ENCODE peak calls at places on chromosomes 7 and 10, in ten cellular contexts. One of them, this sample, is unnamed.
A peak's percentile ranks its signal among the peaks of the same experiment; 100 is the strongest.

GRCh38 chr10:103868200-103868599 is 12.8 kb upstream of the SH3PXD2A start:
- DNase-seq in erythroblast: no peak
- DNase-seq in tibial artery: no peak
- DNase-seq in stimulated activated naive CD8-positive, alpha-beta T cell treated with anti-CD3 and anti-CD28 coated beads, Interleukin-15, amount 100 ng/mL, for 72 hours: no peak
- DNase-seq in NCI-H1105 treated with DMSO at 0.1 percent for 48 hours: no peak
- DNase-seq in testis: no peak
- DNase-seq in EH: no peak
- DNase-seq in non-pigmented ciliary epithelial cell: no peak
- DNase-seq in posterior vena cava: no peak
- DNase-seq in progenitor cell of endocrine pancreas: no peak
- DNase-seq in this sample: no peak

GRCh38 chr10:13637303-13637856 is 50.6 kb downstream of the PRPF18 start:
- DNase-seq in posterior vena cava: no peak
- DNase-seq in erythroblast: no peak
- DNase-seq in progenitor cell of endocrine pancreas: no peak
- DNase-seq in EH: peak; percentile 16
- DNase-seq in non-pigmented ciliary epithelial cell: no peak
- DNase-seq in tibial artery: no peak
- DNase-seq in testis: no peak
- DNase-seq in stimulated activated naive CD8-positive, alpha-beta T cell treated with anti-CD3 and anti-CD28 coated beads, Interleukin-15, amount 100 ng/mL, for 72 hours: no peak
- DNase-seq in NCI-H1105 treated with DMSO at 0.1 percent for 48 hours: no peak
- DNase-seq in this sample: no peak

GRCh38 chr7:44307301-44307900 is 18.0 kb downstream of the CAMK2B start:
- DNase-seq in posterior vena cava: peak; percentile 42
- DNase-seq in non-pigmented ciliary epithelial cell: no peak
- DNase-seq in progenitor cell of endocrine pancreas: no peak
- DNase-seq in erythroblast: peak; percentile 15
- DNase-seq in stimulated activated naive CD8-positive, alpha-beta T cell treated with anti-CD3 and anti-CD28 coated beads, Interleukin-15, amount 100 ng/mL, for 72 hours: no peak
- DNase-seq in tibial artery: no peak
- DNase-seq in EH: peak; percentile 82
- DNase-seq in testis: peak; percentile 5
- DNase-seq in NCI-H1105 treated with DMSO at 0.1 percent for 48 hours: peak; percentile 48
- DNase-seq in this sample: no peak

GRCh38 chr10:131204406-131205152 is 106.9 kb downstream of the TCERG1L start:
- DNase-seq in erythroblast: no peak
- DNase-seq in EH: no peak
- DNase-seq in stimulated activated naive CD8-positive, alpha-beta T cell treated with anti-CD3 and anti-CD28 coated beads, Interleukin-15, amount 100 ng/mL, for 72 hours: no peak
- DNase-seq in progenitor cell of endocrine pancreas: no peak
- DNase-seq in NCI-H1105 treated with DMSO at 0.1 percent for 48 hours: no peak
- DNase-seq in tibial artery: no peak
- DNase-seq in testis: peak; percentile 6
- DNase-seq in posterior vena cava: peak; percentile 57
- DNase-seq in non-pigmented ciliary epithelial cell: no peak
- DNase-seq in this sample: no peak

GRCh38 chr10:91683976-91684375 is 51.1 kb upstream of the PPP1R3C start:
- DNase-seq in non-pigmented ciliary epithelial cell: peak; percentile 76
- DNase-seq in tibial artery: no peak
- DNase-seq in testis: no peak
- DNase-seq in stimulated activated naive CD8-positive, alpha-beta T cell treated with anti-CD3 and anti-CD28 coated beads, Interleukin-15, amount 100 ng/mL, for 72 hours: no peak
- DNase-seq in progenitor cell of endocrine pancreas: no peak
- DNase-seq in EH: peak; percentile 81
- DNase-seq in erythroblast: no peak
- DNase-seq in posterior vena cava: no peak
- DNase-seq in NCI-H1105 treated with DMSO at 0.1 percent for 48 hours: no peak
- DNase-seq in this sample: no peak

GRCh38 chr10:93542358-93542791 is 24.1 kb upstream of the FFAR4 start:
- DNase-seq in non-pigmented ciliary epithelial cell: no peak
- DNase-seq in stimulated activated naive CD8-positive, alpha-beta T cell treated with anti-CD3 and anti-CD28 coated beads, Interleukin-15, amount 100 ng/mL, for 72 hours: no peak
- DNase-seq in NCI-H1105 treated with DMSO at 0.1 percent for 48 hours: peak; percentile 72
- DNase-seq in testis: peak; percentile 31
- DNase-seq in EH: peak; percentile 34
- DNase-seq in posterior vena cava: peak; percentile 83
- DNase-seq in progenitor cell of endocrine pancreas: no peak
- DNase-seq in tibial artery: no peak
- DNase-seq in erythroblast: no peak
- DNase-seq in this sample: no peak

GRCh38 chr7:19560111-19560883 is 148.5 kb downstream of the POLR1F start:
- DNase-seq in tibial artery: no peak
- DNase-seq in NCI-H1105 treated with DMSO at 0.1 percent for 48 hours: no peak
- DNase-seq in erythroblast: no peak
- DNase-seq in progenitor cell of endocrine pancreas: no peak
- DNase-seq in stimulated activated naive CD8-positive, alpha-beta T cell treated with anti-CD3 and anti-CD28 coated beads, Interleukin-15, amount 100 ng/mL, for 72 hours: no peak
- DNase-seq in posterior vena cava: no peak
- DNase-seq in non-pigmented ciliary epithelial cell: peak; percentile 90
- DNase-seq in EH: peak; percentile 20
- DNase-seq in testis: no peak
- DNase-seq in this sample: no peak

GRCh38 chr7:99407849-99408346 is 499 bp downstream of the PDAP1 start:
- DNase-seq in non-pigmented ciliary epithelial cell: peak; percentile 40
- DNase-seq in EH: peak; percentile 87
- DNase-seq in progenitor cell of endocrine pancreas: no peak
- DNase-seq in testis: peak; percentile 42
- DNase-seq in stimulated activated naive CD8-positive, alpha-beta T cell treated with anti-CD3 and anti-CD28 coated beads, Interleukin-15, amount 100 ng/mL, for 72 hours: no peak
- DNase-seq in tibial artery: peak; percentile 71
- DNase-seq in erythroblast: peak; percentile 80
- DNase-seq in posterior vena cava: peak; percentile 95
- DNase-seq in NCI-H1105 treated with DMSO at 0.1 percent for 48 hours: peak; percentile 28
- DNase-seq in this sample: no peak

GRCh38 chr10:77970869-77971803 is 44.6 kb upstream of the DLG5 start:
- DNase-seq in non-pigmented ciliary epithelial cell: peak; percentile 72
- DNase-seq in stimulated activated naive CD8-positive, alpha-beta T cell treated with anti-CD3 and anti-CD28 coated beads, Interleukin-15, amount 100 ng/mL, for 72 hours: no peak
- DNase-seq in progenitor cell of endocrine pancreas: no peak
- DNase-seq in testis: peak; percentile 87
- DNase-seq in EH: peak; percentile 99
- DNase-seq in posterior vena cava: peak; percentile 85
- DNase-seq in erythroblast: peak; percentile 11
- DNase-seq in tibial artery: peak; percentile 90
- DNase-seq in NCI-H1105 treated with DMSO at 0.1 percent for 48 hours: no peak
- DNase-seq in this sample: no peak

GRCh38 chr10:124225468-124226270 is 132.3 kb upstream of the CHST15 start:
- DNase-seq in testis: no peak
- DNase-seq in tibial artery: no peak
- DNase-seq in NCI-H1105 treated with DMSO at 0.1 percent for 48 hours: no peak
- DNase-seq in stimulated activated naive CD8-positive, alpha-beta T cell treated with anti-CD3 and anti-CD28 coated beads, Interleukin-15, amount 100 ng/mL, for 72 hours: peak; percentile 72
- DNase-seq in posterior vena cava: no peak
- DNase-seq in progenitor cell of endocrine pancreas: no peak
- DNase-seq in erythroblast: peak; percentile 71
- DNase-seq in EH: no peak
- DNase-seq in non-pigmented ciliary epithelial cell: no peak
- DNase-seq in this sample: peak; percentile 58

GRCh38 chr7:29957921-29958320 is 31.7 kb downstream of the SCRN1 start:
- DNase-seq in tibial artery: no peak
- DNase-seq in NCI-H1105 treated with DMSO at 0.1 percent for 48 hours: peak; percentile 30
- DNase-seq in stimulated activated naive CD8-positive, alpha-beta T cell treated with anti-CD3 and anti-CD28 coated beads, Interleukin-15, amount 100 ng/mL, for 72 hours: no peak
- DNase-seq in testis: no peak
- DNase-seq in erythroblast: no peak
- DNase-seq in EH: no peak
- DNase-seq in non-pigmented ciliary epithelial cell: no peak
- DNase-seq in progenitor cell of endocrine pancreas: no peak
- DNase-seq in posterior vena cava: no peak
- DNase-seq in this sample: no peak

GRCh38 chr10:43756343-43756742 is 107.7 kb upstream of the ZNF32 start:
- DNase-seq in non-pigmented ciliary epithelial cell: no peak
- DNase-seq in EH: no peak
- DNase-seq in posterior vena cava: no peak
- DNase-seq in erythroblast: no peak
- DNase-seq in tibial artery: no peak
- DNase-seq in NCI-H1105 treated with DMSO at 0.1 percent for 48 hours: no peak
- DNase-seq in stimulated activated naive CD8-positive, alpha-beta T cell treated with anti-CD3 and anti-CD28 coated beads, Interleukin-15, amount 100 ng/mL, for 72 hours: no peak
- DNase-seq in testis: peak; percentile 70
- DNase-seq in progenitor cell of endocrine pancreas: no peak
- DNase-seq in this sample: no peak

GRCh38 chr10:92822060-92822634 is 26.2 kb upstream of the EXOC6 start:
- DNase-seq in erythroblast: peak; percentile 56
- DNase-seq in testis: no peak
- DNase-seq in posterior vena cava: no peak
- DNase-seq in tibial artery: no peak
- DNase-seq in non-pigmented ciliary epithelial cell: peak; percentile 77
- DNase-seq in EH: peak; percentile 90
- DNase-seq in NCI-H1105 treated with DMSO at 0.1 percent for 48 hours: no peak
- DNase-seq in stimulated activated naive CD8-positive, alpha-beta T cell treated with anti-CD3 and anti-CD28 coated beads, Interleukin-15, amount 100 ng/mL, for 72 hours: no peak
- DNase-seq in progenitor cell of endocrine pancreas: no peak
- DNase-seq in this sample: no peak

GRCh38 chr7:155457544-155458316 is at the start of gene EN2:
- DNase-seq in testis: no peak
- DNase-seq in posterior vena cava: peak; percentile 82
- DNase-seq in stimulated activated naive CD8-positive, alpha-beta T cell treated with anti-CD3 and anti-CD28 coated beads, Interleukin-15, amount 100 ng/mL, for 72 hours: no peak
- DNase-seq in erythroblast: no peak
- DNase-seq in EH: no peak
- DNase-seq in NCI-H1105 treated with DMSO at 0.1 percent for 48 hours: peak; percentile 5
- DNase-seq in non-pigmented ciliary epithelial cell: no peak
- DNase-seq in tibial artery: no peak
- DNase-seq in progenitor cell of endocrine pancreas: no peak
- DNase-seq in this sample: no peak

GRCh38 chr10:88032566-88032965 is 169.1 kb downstream of the PTEN start:
- DNase-seq in NCI-H1105 treated with DMSO at 0.1 percent for 48 hours: no peak
- DNase-seq in posterior vena cava: no peak
- DNase-seq in EH: peak; percentile 85
- DNase-seq in erythroblast: no peak
- DNase-seq in testis: no peak
- DNase-seq in non-pigmented ciliary epithelial cell: no peak
- DNase-seq in stimulated activated naive CD8-positive, alpha-beta T cell treated with anti-CD3 and anti-CD28 coated beads, Interleukin-15, amount 100 ng/mL, for 72 hours: no peak
- DNase-seq in tibial artery: no peak
- DNase-seq in progenitor cell of endocrine pancreas: no peak
- DNase-seq in this sample: no peak

GRCh38 chr7:45230611-45231165 is 73.1 kb downstream of the RAMP3 start:
- DNase-seq in tibial artery: no peak
- DNase-seq in posterior vena cava: no peak
- DNase-seq in stimulated activated naive CD8-positive, alpha-beta T cell treated with anti-CD3 and anti-CD28 coated beads, Interleukin-15, amount 100 ng/mL, for 72 hours: no peak
- DNase-seq in NCI-H1105 treated with DMSO at 0.1 percent for 48 hours: no peak
- DNase-seq in testis: no peak
- DNase-seq in erythroblast: no peak
- DNase-seq in non-pigmented ciliary epithelial cell: no peak
- DNase-seq in EH: no peak
- DNase-seq in progenitor cell of endocrine pancreas: no peak
- DNase-seq in this sample: no peak

GRCh38 chr10:16597656-16598055 is 76.0 kb upstream of the C1QL3 start:
- DNase-seq in progenitor cell of endocrine pancreas: no peak
- DNase-seq in EH: peak; percentile 9
- DNase-seq in tibial artery: no peak
- DNase-seq in erythroblast: no peak
- DNase-seq in NCI-H1105 treated with DMSO at 0.1 percent for 48 hours: no peak
- DNase-seq in stimulated activated naive CD8-positive, alpha-beta T cell treated with anti-CD3 and anti-CD28 coated beads, Interleukin-15, amount 100 ng/mL, for 72 hours: no peak
- DNase-seq in posterior vena cava: no peak
- DNase-seq in testis: no peak
- DNase-seq in non-pigmented ciliary epithelial cell: peak; percentile 42
- DNase-seq in this sample: no peak

GRCh38 chr7:77428777-77429231 is 12.7 kb upstream of the GSAP start:
- DNase-seq in stimulated activated naive CD8-positive, alpha-beta T cell treated with anti-CD3 and anti-CD28 coated beads, Interleukin-15, amount 100 ng/mL, for 72 hours: no peak
- DNase-seq in erythroblast: no peak
- DNase-seq in testis: no peak
- DNase-seq in NCI-H1105 treated with DMSO at 0.1 percent for 48 hours: no peak
- DNase-seq in progenitor cell of endocrine pancreas: no peak
- DNase-seq in tibial artery: peak; percentile 38
- DNase-seq in EH: no peak
- DNase-seq in non-pigmented ciliary epithelial cell: no peak
- DNase-seq in posterior vena cava: no peak
- DNase-seq in this sample: no peak

GRCh38 chr7:78039791-78040776 is 241.5 kb downstream of the PHTF2 start:
- DNase-seq in non-pigmented ciliary epithelial cell: no peak
- DNase-seq in tibial artery: peak; percentile 26
- DNase-seq in NCI-H1105 treated with DMSO at 0.1 percent for 48 hours: no peak
- DNase-seq in stimulated activated naive CD8-positive, alpha-beta T cell treated with anti-CD3 and anti-CD28 coated beads, Interleukin-15, amount 100 ng/mL, for 72 hours: peak; percentile 48
- DNase-seq in progenitor cell of endocrine pancreas: no peak
- DNase-seq in EH: peak; percentile 13
- DNase-seq in erythroblast: peak; percentile 71
- DNase-seq in testis: peak; percentile 60
- DNase-seq in posterior vena cava: peak; percentile 84
- DNase-seq in this sample: peak; percentile 75

GRCh38 chr7:158587425-158588084 is at the start of gene PTPRN2:
- DNase-seq in erythroblast: peak; percentile 79
- DNase-seq in stimulated activated naive CD8-positive, alpha-beta T cell treated with anti-CD3 and anti-CD28 coated beads, Interleukin-15, amount 100 ng/mL, for 72 hours: peak; percentile 32
- DNase-seq in non-pigmented ciliary epithelial cell: no peak
- DNase-seq in EH: peak; percentile 67
- DNase-seq in tibial artery: no peak
- DNase-seq in progenitor cell of endocrine pancreas: peak; percentile 65
- DNase-seq in posterior vena cava: peak; percentile 86
- DNase-seq in testis: peak; percentile 73
- DNase-seq in NCI-H1105 treated with DMSO at 0.1 percent for 48 hours: peak; percentile 46
- DNase-seq in this sample: peak; percentile 78

GRCh38 chr10:94000638-94001420 is 7.1 kb downstream of the PLCE1 start:
- DNase-seq in NCI-H1105 treated with DMSO at 0.1 percent for 48 hours: no peak
- DNase-seq in EH: no peak
- DNase-seq in erythroblast: no peak
- DNase-seq in stimulated activated naive CD8-positive, alpha-beta T cell treated with anti-CD3 and anti-CD28 coated beads, Interleukin-15, amount 100 ng/mL, for 72 hours: no peak
- DNase-seq in tibial artery: no peak
- DNase-seq in testis: no peak
- DNase-seq in progenitor cell of endocrine pancreas: no peak
- DNase-seq in non-pigmented ciliary epithelial cell: no peak
- DNase-seq in posterior vena cava: no peak
- DNase-seq in this sample: no peak

GRCh38 chr10:36515313-36515712 is 610.1 kb upstream of the ANKRD30A start:
- DNase-seq in EH: peak; percentile 39
- DNase-seq in tibial artery: no peak
- DNase-seq in non-pigmented ciliary epithelial cell: no peak
- DNase-seq in posterior vena cava: no peak
- DNase-seq in erythroblast: no peak
- DNase-seq in progenitor cell of endocrine pancreas: no peak
- DNase-seq in stimulated activated naive CD8-positive, alpha-beta T cell treated with anti-CD3 and anti-CD28 coated beads, Interleukin-15, amount 100 ng/mL, for 72 hours: no peak
- DNase-seq in NCI-H1105 treated with DMSO at 0.1 percent for 48 hours: no peak
- DNase-seq in testis: no peak
- DNase-seq in this sample: no peak

GRCh38 chr7:8511810-8512209 is 78.4 kb downstream of the NXPH1 start:
- DNase-seq in progenitor cell of endocrine pancreas: no peak
- DNase-seq in EH: no peak
- DNase-seq in testis: no peak
- DNase-seq in stimulated activated naive CD8-positive, alpha-beta T cell treated with anti-CD3 and anti-CD28 coated beads, Interleukin-15, amount 100 ng/mL, for 72 hours: no peak
- DNase-seq in erythroblast: no peak
- DNase-seq in tibial artery: no peak
- DNase-seq in NCI-H1105 treated with DMSO at 0.1 percent for 48 hours: no peak
- DNase-seq in non-pigmented ciliary epithelial cell: no peak
- DNase-seq in posterior vena cava: no peak
- DNase-seq in this sample: no peak

GRCh38 chr7:132081686-132082085 is 494.6 kb downstream of the PLXNA4 start:
- DNase-seq in erythroblast: no peak
- DNase-seq in stimulated activated naive CD8-positive, alpha-beta T cell treated with anti-CD3 and anti-CD28 coated beads, Interleukin-15, amount 100 ng/mL, for 72 hours: no peak
- DNase-seq in EH: no peak
- DNase-seq in tibial artery: no peak
- DNase-seq in NCI-H1105 treated with DMSO at 0.1 percent for 48 hours: no peak
- DNase-seq in posterior vena cava: no peak
- DNase-seq in non-pigmented ciliary epithelial cell: no peak
- DNase-seq in testis: no peak
- DNase-seq in progenitor cell of endocrine pancreas: no peak
- DNase-seq in this sample: no peak

GRCh38 chr7:65302883-65303282 is 70.8 kb upstream of the ZNF92 start:
- DNase-seq in tibial artery: no peak
- DNase-seq in testis: no peak
- DNase-seq in progenitor cell of endocrine pancreas: no peak
- DNase-seq in posterior vena cava: no peak
- DNase-seq in NCI-H1105 treated with DMSO at 0.1 percent for 48 hours: no peak
- DNase-seq in EH: no peak
- DNase-seq in erythroblast: no peak
- DNase-seq in non-pigmented ciliary epithelial cell: no peak
- DNase-seq in stimulated activated naive CD8-positive, alpha-beta T cell treated with anti-CD3 and anti-CD28 coated beads, Interleukin-15, amount 100 ng/mL, for 72 hours: no peak
- DNase-seq in this sample: no peak

GRCh38 chr7:45174966-45175765 is 17.6 kb downstream of the RAMP3 start:
- DNase-seq in NCI-H1105 treated with DMSO at 0.1 percent for 48 hours: no peak
- DNase-seq in progenitor cell of endocrine pancreas: no peak
- DNase-seq in erythroblast: no peak
- DNase-seq in posterior vena cava: peak; percentile 75
- DNase-seq in tibial artery: no peak
- DNase-seq in non-pigmented ciliary epithelial cell: no peak
- DNase-seq in EH: no peak
- DNase-seq in stimulated activated naive CD8-positive, alpha-beta T cell treated with anti-CD3 and anti-CD28 coated beads, Interleukin-15, amount 100 ng/mL, for 72 hours: no peak
- DNase-seq in testis: no peak
- DNase-seq in this sample: peak; percentile 13

GRCh38 chr7:102425639-102426267 is 7.6 kb upstream of the ORAI2 start:
- DNase-seq in stimulated activated naive CD8-positive, alpha-beta T cell treated with anti-CD3 and anti-CD28 coated beads, Interleukin-15, amount 100 ng/mL, for 72 hours: peak; percentile 82
- DNase-seq in NCI-H1105 treated with DMSO at 0.1 percent for 48 hours: no peak
- DNase-seq in progenitor cell of endocrine pancreas: no peak
- DNase-seq in EH: no peak
- DNase-seq in tibial artery: no peak
- DNase-seq in erythroblast: peak; percentile 44
- DNase-seq in non-pigmented ciliary epithelial cell: no peak
- DNase-seq in testis: no peak
- DNase-seq in posterior vena cava: peak; percentile 90
- DNase-seq in this sample: peak; percentile 82

GRCh38 chr7:148747274-148747673 is 48.6 kb downstream of the CUL1 start:
- DNase-seq in EH: no peak
- DNase-seq in progenitor cell of endocrine pancreas: peak; percentile 38
- DNase-seq in stimulated activated naive CD8-positive, alpha-beta T cell treated with anti-CD3 and anti-CD28 coated beads, Interleukin-15, amount 100 ng/mL, for 72 hours: no peak
- DNase-seq in posterior vena cava: no peak
- DNase-seq in tibial artery: no peak
- DNase-seq in erythroblast: no peak
- DNase-seq in non-pigmented ciliary epithelial cell: no peak
- DNase-seq in NCI-H1105 treated with DMSO at 0.1 percent for 48 hours: peak; percentile 59
- DNase-seq in testis: no peak
- DNase-seq in this sample: no peak

This sample was measured in activated naive CD8-positive, alpha-beta T cell treated with anti-CD3 and anti-CD28 coated beads, Interleukin-2, amount 10 ng/mL, durations not matched to agents 7 days and 5 days.